ENCODE peak calls at places on chromosomes 12 and 14, in eight cellular contexts. One of them, this sample, is unnamed.

GRCh38 chr14:96512602-96513397 is 10.6 kb downstream of the PAPOLA start:
- DNase-seq in stimulated activated CD8-positive, alpha-beta memory T cell treated with anti-CD3 and anti-CD28 coated beads, Interleukin-4, amount 100 ng/mL, for 1 hour: no peak
- DNase-seq in cortex of kidney: no peak
- DNase-seq in GM12891: no peak
- DNase-seq in HFF-Myc: no peak
- DNase-seq in cardiac fibroblast: no peak
- DNase-seq in iPS DF 19.7: no peak
- DNase-seq in CMK: no peak
- DNase-seq in this sample: no peak

GRCh38 chr12:46944771-46945170 is 119.0 kb upstream of the SLC38A4 start:
- DNase-seq in stimulated activated CD8-positive, alpha-beta memory T cell treated with anti-CD3 and anti-CD28 coated beads, Interleukin-4, amount 100 ng/mL, for 1 hour: no peak
- DNase-seq in cortex of kidney: no peak
- DNase-seq in GM12891: no peak
- DNase-seq in HFF-Myc: no peak
- DNase-seq in cardiac fibroblast: no peak
- DNase-seq in iPS DF 19.7: no peak
- DNase-seq in CMK: no peak
- DNase-seq in this sample: no peak

GRCh38 chr14:45169906-45170305 is 34.2 kb downstream of the FANCM start:
- DNase-seq in stimulated activated CD8-positive, alpha-beta memory T cell treated with anti-CD3 and anti-CD28 coated beads, Interleukin-4, amount 100 ng/mL, for 1 hour: no peak
- DNase-seq in cortex of kidney: no peak
- DNase-seq in GM12891: no peak
- DNase-seq in HFF-Myc: no peak
- DNase-seq in cardiac fibroblast: no peak
- DNase-seq in iPS DF 19.7: no peak
- DNase-seq in CMK: no peak
- DNase-seq in this sample: no peak

GRCh38 chr12:124509676-124510300 is 57.6 kb downstream of the NCOR2 start:
- DNase-seq in stimulated activated CD8-positive, alpha-beta memory T cell treated with anti-CD3 and anti-CD28 coated beads, Interleukin-4, amount 100 ng/mL, for 1 hour: no peak
- DNase-seq in cortex of kidney: no peak
- DNase-seq in GM12891: no peak
- DNase-seq in HFF-Myc: peak; percentile 71
- DNase-seq in cardiac fibroblast: peak; percentile 80
- DNase-seq in iPS DF 19.7: no peak
- DNase-seq in CMK: peak; percentile 58
- DNase-seq in this sample: no peak

GRCh38 chr14:59919582-59920377 is at the start of gene LRRC9:
- DNase-seq in stimulated activated CD8-positive, alpha-beta memory T cell treated with anti-CD3 and anti-CD28 coated beads, Interleukin-4, amount 100 ng/mL, for 1 hour: no peak
- DNase-seq in cortex of kidney: no peak
- DNase-seq in GM12891: no peak
- DNase-seq in HFF-Myc: no peak
- DNase-seq in cardiac fibroblast: peak; percentile 2
- DNase-seq in iPS DF 19.7: peak; percentile 79
- DNase-seq in CMK: no peak
- DNase-seq in this sample: no peak

GRCh38 chr12:46553266-46553665 is 180.7 kb upstream of the SLC38A2 start:
- DNase-seq in stimulated activated CD8-positive, alpha-beta memory T cell treated with anti-CD3 and anti-CD28 coated beads, Interleukin-4, amount 100 ng/mL, for 1 hour: no peak
- DNase-seq in cortex of kidney: no peak
- DNase-seq in GM12891: no peak
- DNase-seq in HFF-Myc: no peak
- DNase-seq in cardiac fibroblast: peak; percentile 91
- DNase-seq in iPS DF 19.7: no peak
- DNase-seq in CMK: no peak
- DNase-seq in this sample: no peak

GRCh38 chr14:37508500-37508899 is 86.5 kb downstream of the FOXA1 start:
- DNase-seq in stimulated activated CD8-positive, alpha-beta memory T cell treated with anti-CD3 and anti-CD28 coated beads, Interleukin-4, amount 100 ng/mL, for 1 hour: no peak
- DNase-seq in cortex of kidney: no peak
- DNase-seq in GM12891: no peak
- DNase-seq in HFF-Myc: no peak
- DNase-seq in cardiac fibroblast: peak; percentile 2
- DNase-seq in iPS DF 19.7: no peak
- DNase-seq in CMK: no peak
- DNase-seq in this sample: no peak

GRCh38 chr12:131245564-131246355 is 292.1 kb downstream of the ADGRD1 start:
- DNase-seq in stimulated activated CD8-positive, alpha-beta memory T cell treated with anti-CD3 and anti-CD28 coated beads, Interleukin-4, amount 100 ng/mL, for 1 hour: no peak
- DNase-seq in cortex of kidney: no peak
- DNase-seq in GM12891: no peak
- DNase-seq in HFF-Myc: no peak
- DNase-seq in cardiac fibroblast: no peak
- DNase-seq in iPS DF 19.7: no peak
- DNase-seq in CMK: no peak
- DNase-seq in this sample: no peak

GRCh38 chr14:66572836-66573235 is 64.9 kb downstream of the GPHN start:
- DNase-seq in stimulated activated CD8-positive, alpha-beta memory T cell treated with anti-CD3 and anti-CD28 coated beads, Interleukin-4, amount 100 ng/mL, for 1 hour: no peak
- DNase-seq in cortex of kidney: no peak
- DNase-seq in GM12891: no peak
- DNase-seq in HFF-Myc: no peak
- DNase-seq in cardiac fibroblast: peak; percentile 10
- DNase-seq in iPS DF 19.7: no peak
- DNase-seq in CMK: no peak
- DNase-seq in this sample: no peak

GRCh38 chr12:31896514-31897039 is 62.6 kb upstream of the RESF1 start:
- DNase-seq in stimulated activated CD8-positive, alpha-beta memory T cell treated with anti-CD3 and anti-CD28 coated beads, Interleukin-4, amount 100 ng/mL, for 1 hour: peak; percentile 73
- DNase-seq in cortex of kidney: no peak
- DNase-seq in GM12891: peak; percentile 61
- DNase-seq in HFF-Myc: peak; percentile 53
- DNase-seq in cardiac fibroblast: peak; percentile 86
- DNase-seq in iPS DF 19.7: no peak
- DNase-seq in CMK: peak; percentile 92
- DNase-seq in this sample: no peak

GRCh38 chr12:21672151-21672550 is 14.5 kb upstream of the LDHB start:
- DNase-seq in stimulated activated CD8-positive, alpha-beta memory T cell treated with anti-CD3 and anti-CD28 coated beads, Interleukin-4, amount 100 ng/mL, for 1 hour: no peak
- DNase-seq in cortex of kidney: no peak
- DNase-seq in GM12891: no peak
- DNase-seq in HFF-Myc: no peak
- DNase-seq in cardiac fibroblast: no peak
- DNase-seq in iPS DF 19.7: no peak
- DNase-seq in CMK: no peak
- DNase-seq in this sample: no peak

GRCh38 chr12:45730842-45731336 is 1.4 kb downstream of the ARID2 start:
- DNase-seq in stimulated activated CD8-positive, alpha-beta memory T cell treated with anti-CD3 and anti-CD28 coated beads, Interleukin-4, amount 100 ng/mL, for 1 hour: no peak
- DNase-seq in cortex of kidney: no peak
- DNase-seq in GM12891: no peak
- DNase-seq in HFF-Myc: no peak
- DNase-seq in cardiac fibroblast: peak; percentile 48
- DNase-seq in iPS DF 19.7: no peak
- DNase-seq in CMK: no peak
- DNase-seq in this sample: no peak

GRCh38 chr12:30965613-30965985 is 39.1 kb downstream of the TSPAN11 start:
- DNase-seq in stimulated activated CD8-positive, alpha-beta memory T cell treated with anti-CD3 and anti-CD28 coated beads, Interleukin-4, amount 100 ng/mL, for 1 hour: no peak
- DNase-seq in cortex of kidney: no peak
- DNase-seq in GM12891: no peak
- DNase-seq in HFF-Myc: no peak
- DNase-seq in cardiac fibroblast: no peak
- DNase-seq in iPS DF 19.7: no peak
- DNase-seq in CMK: no peak
- DNase-seq in this sample: no peak

GRCh38 chr12:100142851-100143559 is at the start of gene BLTP3B:
- DNase-seq in stimulated activated CD8-positive, alpha-beta memory T cell treated with anti-CD3 and anti-CD28 coated beads, Interleukin-4, amount 100 ng/mL, for 1 hour: peak; percentile 86
- DNase-seq in cortex of kidney: no peak
- DNase-seq in GM12891: peak; percentile 72
- DNase-seq in HFF-Myc: peak; percentile 14
- DNase-seq in cardiac fibroblast: peak; percentile 78
- DNase-seq in iPS DF 19.7: no peak
- DNase-seq in CMK: no peak
- DNase-seq in this sample: no peak

GRCh38 chr14:61426048-61426447 is 104.7 kb downstream of the PRKCH start:
- DNase-seq in stimulated activated CD8-positive, alpha-beta memory T cell treated with anti-CD3 and anti-CD28 coated beads, Interleukin-4, amount 100 ng/mL, for 1 hour: no peak
- DNase-seq in cortex of kidney: no peak
- DNase-seq in GM12891: no peak
- DNase-seq in HFF-Myc: no peak
- DNase-seq in cardiac fibroblast: no peak
- DNase-seq in iPS DF 19.7: no peak
- DNase-seq in CMK: no peak
- DNase-seq in this sample: no peak

GRCh38 chr14:104388631-104389325 is 190.8 kb upstream of the C14orf180 start:
- DNase-seq in stimulated activated CD8-positive, alpha-beta memory T cell treated with anti-CD3 and anti-CD28 coated beads, Interleukin-4, amount 100 ng/mL, for 1 hour: no peak
- DNase-seq in cortex of kidney: no peak
- DNase-seq in GM12891: no peak
- DNase-seq in HFF-Myc: no peak
- DNase-seq in cardiac fibroblast: no peak
- DNase-seq in iPS DF 19.7: no peak
- DNase-seq in CMK: no peak
- DNase-seq in this sample: no peak

GRCh38 chr14:60356921-60357550 is 108.0 kb downstream of the PPM1A start:
- DNase-seq in stimulated activated CD8-positive, alpha-beta memory T cell treated with anti-CD3 and anti-CD28 coated beads, Interleukin-4, amount 100 ng/mL, for 1 hour: no peak
- DNase-seq in cortex of kidney: no peak
- DNase-seq in GM12891: no peak
- DNase-seq in HFF-Myc: no peak
- DNase-seq in cardiac fibroblast: no peak
- DNase-seq in iPS DF 19.7: no peak
- DNase-seq in CMK: no peak
- DNase-seq in this sample: no peak

GRCh38 chr12:53483225-53483978 is 15.9 kb downstream of the MAP3K12 start:
- DNase-seq in stimulated activated CD8-positive, alpha-beta memory T cell treated with anti-CD3 and anti-CD28 coated beads, Interleukin-4, amount 100 ng/mL, for 1 hour: no peak
- DNase-seq in cortex of kidney: no peak
- DNase-seq in GM12891: no peak
- DNase-seq in HFF-Myc: no peak
- DNase-seq in cardiac fibroblast: no peak
- DNase-seq in iPS DF 19.7: no peak
- DNase-seq in CMK: no peak
- DNase-seq in this sample: no peak

GRCh38 chr14:97393244-97393643 is 596.1 kb downstream of the VRK1 start:
- DNase-seq in stimulated activated CD8-positive, alpha-beta memory T cell treated with anti-CD3 and anti-CD28 coated beads, Interleukin-4, amount 100 ng/mL, for 1 hour: no peak
- DNase-seq in cortex of kidney: no peak
- DNase-seq in GM12891: no peak
- DNase-seq in HFF-Myc: no peak
- DNase-seq in cardiac fibroblast: no peak
- DNase-seq in iPS DF 19.7: no peak
- DNase-seq in CMK: no peak
- DNase-seq in this sample: no peak

GRCh38 chr12:83574142-83574541 is 887.4 kb downstream of the TMTC2 start:
- DNase-seq in stimulated activated CD8-positive, alpha-beta memory T cell treated with anti-CD3 and anti-CD28 coated beads, Interleukin-4, amount 100 ng/mL, for 1 hour: no peak
- DNase-seq in cortex of kidney: no peak
- DNase-seq in GM12891: no peak
- DNase-seq in HFF-Myc: no peak
- DNase-seq in cardiac fibroblast: no peak
- DNase-seq in iPS DF 19.7: no peak
- DNase-seq in CMK: no peak
- DNase-seq in this sample: no peak

GRCh38 chr12:26431211-26431610 is 235.8 kb downstream of the SSPN start:
- DNase-seq in stimulated activated CD8-positive, alpha-beta memory T cell treated with anti-CD3 and anti-CD28 coated beads, Interleukin-4, amount 100 ng/mL, for 1 hour: no peak
- DNase-seq in cortex of kidney: no peak
- DNase-seq in GM12891: no peak
- DNase-seq in HFF-Myc: no peak
- DNase-seq in cardiac fibroblast: no peak
- DNase-seq in iPS DF 19.7: no peak
- DNase-seq in CMK: no peak
- DNase-seq in this sample: no peak

GRCh38 chr12:51067229-51067628 is 16.2 kb downstream of the CSRNP2 start:
- DNase-seq in stimulated activated CD8-positive, alpha-beta memory T cell treated with anti-CD3 and anti-CD28 coated beads, Interleukin-4, amount 100 ng/mL, for 1 hour: no peak
- DNase-seq in cortex of kidney: no peak
- DNase-seq in GM12891: no peak
- DNase-seq in HFF-Myc: no peak
- DNase-seq in cardiac fibroblast: no peak
- DNase-seq in iPS DF 19.7: no peak
- DNase-seq in CMK: no peak
- DNase-seq in this sample: no peak

GRCh38 chr12:31634620-31635019 is 24.9 kb upstream of the ETFBKMT start:
- DNase-seq in stimulated activated CD8-positive, alpha-beta memory T cell treated with anti-CD3 and anti-CD28 coated beads, Interleukin-4, amount 100 ng/mL, for 1 hour: no peak
- DNase-seq in cortex of kidney: no peak
- DNase-seq in GM12891: no peak
- DNase-seq in HFF-Myc: no peak
- DNase-seq in cardiac fibroblast: no peak
- DNase-seq in iPS DF 19.7: no peak
- DNase-seq in CMK: no peak
- DNase-seq in this sample: no peak

GRCh38 chr14:87992720-87993484 is at the start of gene GALC:
- DNase-seq in stimulated activated CD8-positive, alpha-beta memory T cell treated with anti-CD3 and anti-CD28 coated beads, Interleukin-4, amount 100 ng/mL, for 1 hour: peak; percentile 91
- DNase-seq in cortex of kidney: peak; percentile 31
- DNase-seq in GM12891: peak; percentile 78
- DNase-seq in HFF-Myc: peak; percentile 26
- DNase-seq in cardiac fibroblast: peak; percentile 91
- DNase-seq in iPS DF 19.7: peak; percentile 48
- DNase-seq in CMK: peak; percentile 60
- DNase-seq in this sample: peak; percentile 63

GRCh38 chr12:1630081-1630826 is 1.2 kb downstream of the WNT5B start:
- DNase-seq in stimulated activated CD8-positive, alpha-beta memory T cell treated with anti-CD3 and anti-CD28 coated beads, Interleukin-4, amount 100 ng/mL, for 1 hour: no peak
- DNase-seq in cortex of kidney: no peak
- DNase-seq in GM12891: peak; percentile 46
- DNase-seq in HFF-Myc: no peak
- DNase-seq in cardiac fibroblast: peak; percentile 39
- DNase-seq in iPS DF 19.7: no peak
- DNase-seq in CMK: no peak
- DNase-seq in this sample: no peak

GRCh38 chr12:1882850-1883470 is 35.5 kb downstream of the CACNA2D4 start:
- DNase-seq in stimulated activated CD8-positive, alpha-beta memory T cell treated with anti-CD3 and anti-CD28 coated beads, Interleukin-4, amount 100 ng/mL, for 1 hour: no peak
- DNase-seq in cortex of kidney: no peak
- DNase-seq in GM12891: no peak
- DNase-seq in HFF-Myc: no peak
- DNase-seq in cardiac fibroblast: no peak
- DNase-seq in iPS DF 19.7: no peak
- DNase-seq in CMK: no peak
- DNase-seq in this sample: no peak

GRCh38 chr14:24372701-24373416 is 4.9 kb downstream of the NFATC4 start:
- DNase-seq in stimulated activated CD8-positive, alpha-beta memory T cell treated with anti-CD3 and anti-CD28 coated beads, Interleukin-4, amount 100 ng/mL, for 1 hour: no peak
- DNase-seq in cortex of kidney: no peak
- DNase-seq in GM12891: no peak
- DNase-seq in HFF-Myc: no peak
- DNase-seq in cardiac fibroblast: peak; percentile 66
- DNase-seq in iPS DF 19.7: no peak
- DNase-seq in CMK: no peak
- DNase-seq in this sample: no peak

GRCh38 chr12:122687091-122687490 is 16.1 kb downstream of the HCAR2 start:
- DNase-seq in stimulated activated CD8-positive, alpha-beta memory T cell treated with anti-CD3 and anti-CD28 coated beads, Interleukin-4, amount 100 ng/mL, for 1 hour: no peak
- DNase-seq in cortex of kidney: no peak
- DNase-seq in GM12891: no peak
- DNase-seq in HFF-Myc: no peak
- DNase-seq in cardiac fibroblast: no peak
- DNase-seq in iPS DF 19.7: no peak
- DNase-seq in CMK: no peak
- DNase-seq in this sample: no peak

GRCh38 chr12:121132601-121133481 is at the start of gene P2RX7:
- DNase-seq in stimulated activated CD8-positive, alpha-beta memory T cell treated with anti-CD3 and anti-CD28 coated beads, Interleukin-4, amount 100 ng/mL, for 1 hour: peak; percentile 15
- DNase-seq in cortex of kidney: no peak
- DNase-seq in GM12891: no peak
- DNase-seq in HFF-Myc: peak; percentile 51
- DNase-seq in cardiac fibroblast: peak; percentile 38
- DNase-seq in iPS DF 19.7: no peak
- DNase-seq in CMK: no peak
- DNase-seq in this sample: peak; percentile 3

GRCh38 chr14:71262466-71262865 is 355.2 kb downstream of the PCNX1 start:
- DNase-seq in stimulated activated CD8-positive, alpha-beta memory T cell treated with anti-CD3 and anti-CD28 coated beads, Interleukin-4, amount 100 ng/mL, for 1 hour: no peak
- DNase-seq in cortex of kidney: no peak
- DNase-seq in GM12891: no peak
- DNase-seq in HFF-Myc: no peak
- DNase-seq in cardiac fibroblast: no peak
- DNase-seq in iPS DF 19.7: no peak
- DNase-seq in CMK: no peak
- DNase-seq in this sample: no peak

GRCh38 chr12:95621725-95622124 is 70.4 kb upstream of the USP44 start:
- DNase-seq in stimulated activated CD8-positive, alpha-beta memory T cell treated with anti-CD3 and anti-CD28 coated beads, Interleukin-4, amount 100 ng/mL, for 1 hour: no peak
- DNase-seq in cortex of kidney: no peak
- DNase-seq in GM12891: no peak
- DNase-seq in HFF-Myc: no peak
- DNase-seq in cardiac fibroblast: no peak
- DNase-seq in iPS DF 19.7: no peak
- DNase-seq in CMK: no peak
- DNase-seq in this sample: no peak

GRCh38 chr12:63911336-63911735 is 66.8 kb downstream of the SRGAP1 start:
- DNase-seq in stimulated activated CD8-positive, alpha-beta memory T cell treated with anti-CD3 and anti-CD28 coated beads, Interleukin-4, amount 100 ng/mL, for 1 hour: no peak
- DNase-seq in cortex of kidney: no peak
- DNase-seq in GM12891: no peak
- DNase-seq in HFF-Myc: no peak
- DNase-seq in cardiac fibroblast: no peak
- DNase-seq in iPS DF 19.7: no peak
- DNase-seq in CMK: no peak
- DNase-seq in this sample: no peak

GRCh38 chr12:1812650-1813302 is 7.6 kb upstream of the LRTM2 start:
- DNase-seq in stimulated activated CD8-positive, alpha-beta memory T cell treated with anti-CD3 and anti-CD28 coated beads, Interleukin-4, amount 100 ng/mL, for 1 hour: no peak
- DNase-seq in cortex of kidney: no peak
- DNase-seq in GM12891: no peak
- DNase-seq in HFF-Myc: no peak
- DNase-seq in cardiac fibroblast: peak; percentile 72
- DNase-seq in iPS DF 19.7: no peak
- DNase-seq in CMK: peak; percentile 65
- DNase-seq in this sample: no peak

GRCh38 chr14:51014086-51014485 is 69.8 kb upstream of the PYGL start:
- DNase-seq in stimulated activated CD8-positive, alpha-beta memory T cell treated with anti-CD3 and anti-CD28 coated beads, Interleukin-4, amount 100 ng/mL, for 1 hour: no peak
- DNase-seq in cortex of kidney: no peak
- DNase-seq in GM12891: no peak
- DNase-seq in HFF-Myc: peak; percentile 19
- DNase-seq in cardiac fibroblast: peak; percentile 75
- DNase-seq in iPS DF 19.7: no peak
- DNase-seq in CMK: no peak
- DNase-seq in this sample: peak; percentile 99